ENCODE peak calls at places on chromosomes 2 and 18, in four cellular contexts. One of them, this sample, is unnamed.

GRCh38 chr2:38394903-38395341 is 17.8 kb upstream of the ATL2 start:
- DNase-seq in NCI-H345: no peak
- DNase-seq in HuH-7.5: no peak
- DNase-seq in adrenal gland: no peak
- DNase-seq in this sample: no peak

GRCh38 chr2:55103039-55103438 is 52.8 kb upstream of the RTN4 start:
- DNase-seq in NCI-H345: no peak
- DNase-seq in HuH-7.5: no peak
- DNase-seq in adrenal gland: no peak
- DNase-seq in this sample: no peak

GRCh38 chr2:144163592-144163991 is 356.3 kb downstream of the ZEB2 start:
- DNase-seq in NCI-H345: no peak
- DNase-seq in HuH-7.5: peak; percentile 6
- DNase-seq in adrenal gland: no peak
- DNase-seq in this sample: no peak

GRCh38 chr2:162092656-162093556 is 18.9 kb upstream of the DPP4 start:
- DNase-seq in NCI-H345: no peak
- DNase-seq in HuH-7.5: no peak
- DNase-seq in adrenal gland: peak; percentile 47
- DNase-seq in this sample: no peak

GRCh38 chr2:127706215-127706990 is 5.1 kb downstream of the SFT2D3 start:
- DNase-seq in NCI-H345: no peak
- DNase-seq in HuH-7.5: no peak
- DNase-seq in adrenal gland: no peak
- DNase-seq in this sample: no peak

GRCh38 chr2:207180741-207181140 is 15.0 kb upstream of the KLF7 start:
- DNase-seq in NCI-H345: no peak
- DNase-seq in HuH-7.5: no peak
- DNase-seq in adrenal gland: no peak
- DNase-seq in this sample: no peak

GRCh38 chr2:208698114-208698513 is 291.5 kb downstream of the PTH2R start:
- DNase-seq in NCI-H345: no peak
- DNase-seq in HuH-7.5: no peak
- DNase-seq in adrenal gland: no peak
- DNase-seq in this sample: no peak

GRCh38 chr2:180443896-180444295 is 436.8 kb upstream of the CWC22 start:
- DNase-seq in NCI-H345: no peak
- DNase-seq in HuH-7.5: no peak
- DNase-seq in adrenal gland: no peak
- DNase-seq in this sample: no peak

GRCh38 chr18:76522551-76522950 is 27.5 kb upstream of the ZNF516 start:
- DNase-seq in NCI-H345: no peak
- DNase-seq in HuH-7.5: no peak
- DNase-seq in adrenal gland: no peak
- DNase-seq in this sample: no peak

GRCh38 chr2:212392048-212392447 is 146.6 kb downstream of the ERBB4 start:
- DNase-seq in NCI-H345: no peak
- DNase-seq in HuH-7.5: no peak
- DNase-seq in adrenal gland: no peak
- DNase-seq in this sample: no peak

GRCh38 chr2:14255135-14255820 is 377.2 kb upstream of the LRATD1 start:
- DNase-seq in NCI-H345: no peak
- DNase-seq in HuH-7.5: no peak
- DNase-seq in adrenal gland: no peak
- DNase-seq in this sample: peak; percentile 25

GRCh38 chr2:14577843-14578242 is 54.7 kb upstream of the LRATD1 start:
- DNase-seq in NCI-H345: no peak
- DNase-seq in HuH-7.5: no peak
- DNase-seq in adrenal gland: no peak
- DNase-seq in this sample: no peak

GRCh38 chr2:208049006-208049405 is 23.7 kb upstream of the PLEKHM3 start:
- DNase-seq in NCI-H345: no peak
- DNase-seq in HuH-7.5: no peak
- DNase-seq in adrenal gland: no peak
- DNase-seq in this sample: no peak

GRCh38 chr2:169715379-169716228 is 18.0 kb upstream of the KLHL23 start:
- DNase-seq in NCI-H345: peak; percentile 29
- DNase-seq in HuH-7.5: peak; percentile 39
- DNase-seq in adrenal gland: peak; percentile 24
- DNase-seq in this sample: no peak

GRCh38 chr2:47869859-47870258 is 36.4 kb downstream of the FBXO11 start:
- DNase-seq in NCI-H345: no peak
- DNase-seq in HuH-7.5: no peak
- DNase-seq in adrenal gland: no peak
- DNase-seq in this sample: no peak

GRCh38 chr2:79369127-79369526 is 143.7 kb upstream of the CTNNA2 start:
- DNase-seq in NCI-H345: no peak
- DNase-seq in HuH-7.5: no peak
- DNase-seq in adrenal gland: no peak
- DNase-seq in this sample: no peak

GRCh38 chr2:65320042-65320711 is 92.5 kb downstream of the ACTR2 start:
- DNase-seq in NCI-H345: no peak
- DNase-seq in HuH-7.5: peak; percentile 51
- DNase-seq in adrenal gland: peak; percentile 70
- DNase-seq in this sample: peak; percentile 42

GRCh38 chr2:201797175-201797840 is 9.0 kb upstream of the CDK15 start:
- DNase-seq in NCI-H345: no peak
- DNase-seq in HuH-7.5: no peak
- DNase-seq in adrenal gland: no peak
- DNase-seq in this sample: no peak

GRCh38 chr2:239459581-239459980 is 58.8 kb upstream of the HDAC4 start:
- DNase-seq in NCI-H345: no peak
- DNase-seq in HuH-7.5: no peak
- DNase-seq in adrenal gland: no peak
- DNase-seq in this sample: no peak

GRCh38 chr2:223538920-223539440 is 63.2 kb downstream of the SCG2 start:
- DNase-seq in NCI-H345: peak; percentile 41
- DNase-seq in HuH-7.5: no peak
- DNase-seq in adrenal gland: no peak
- DNase-seq in this sample: peak; percentile 25

GRCh38 chr2:54557601-54558187 is 101.6 kb downstream of the SPTBN1 start:
- DNase-seq in NCI-H345: peak; percentile 78
- DNase-seq in HuH-7.5: no peak
- DNase-seq in adrenal gland: peak; percentile 73
- DNase-seq in this sample: peak; percentile 45

GRCh38 chr2:28565720-28566295 is 69.9 kb downstream of the PLB1 start:
- DNase-seq in NCI-H345: peak; percentile 69
- DNase-seq in HuH-7.5: no peak
- DNase-seq in adrenal gland: no peak
- DNase-seq in this sample: no peak

GRCh38 chr2:234495801-234496441 is 960 bp downstream of the ARL4C start:
- DNase-seq in NCI-H345: no peak
- DNase-seq in HuH-7.5: no peak
- DNase-seq in adrenal gland: peak; percentile 24
- DNase-seq in this sample: no peak

GRCh38 chr2:14634885-14635871 is 2.7 kb downstream of the LRATD1 start:
- DNase-seq in NCI-H345: peak; percentile 95
- DNase-seq in HuH-7.5: peak; percentile 8
- DNase-seq in adrenal gland: peak; percentile 75
- DNase-seq in this sample: peak; percentile 13

GRCh38 chr2:162106146-162106551 is 32.1 kb upstream of the DPP4 start:
- DNase-seq in NCI-H345: no peak
- DNase-seq in HuH-7.5: no peak
- DNase-seq in adrenal gland: no peak
- DNase-seq in this sample: no peak

GRCh38 chr2:182890305-182890704 is 23.9 kb upstream of the FRZB start:
- DNase-seq in NCI-H345: no peak
- DNase-seq in HuH-7.5: no peak
- DNase-seq in adrenal gland: no peak
- DNase-seq in this sample: no peak

GRCh38 chr2:176729706-176730569 is 460.7 kb downstream of the MTX2 start:
- DNase-seq in NCI-H345: peak; percentile 87
- DNase-seq in HuH-7.5: no peak
- DNase-seq in adrenal gland: peak; percentile 66
- DNase-seq in this sample: no peak

GRCh38 chr2:72236445-72237067 is 88.9 kb upstream of the CYP26B1 start:
- DNase-seq in NCI-H345: no peak
- DNase-seq in HuH-7.5: no peak
- DNase-seq in adrenal gland: no peak
- DNase-seq in this sample: no peak

GRCh38 chr2:69196327-69197117 is 183.5 kb downstream of the ANTXR1 start:
- DNase-seq in NCI-H345: no peak
- DNase-seq in HuH-7.5: no peak
- DNase-seq in adrenal gland: no peak
- DNase-seq in this sample: no peak

This sample was measured in HEK293T.